ENCODE peak calls at places on chromosomes 16 and 17, in eight cellular contexts. One of them, this sample, is unnamed.

GRCh38 chr16:369866-370436 is 387 bp downstream of the MRPL28 start:
- DNase-seq in transverse colon: no peak
- DNase-seq in prostate gland: no peak
- DNase-seq in cardiac muscle cell: peak; percentile 43
- DNase-seq in GM23248: peak; percentile 54
- DNase-seq in Caco-2: no peak
- DNase-seq in fibroblast of lung: peak; percentile 23
- DNase-seq in SK-N-SH: peak; percentile 76
- DNase-seq in this sample: no peak

GRCh38 chr17:77324227-77324626 is 183.5 kb downstream of the SEC14L1 start:
- DNase-seq in prostate gland: no peak
- DNase-seq in Caco-2: no peak
- DNase-seq in GM23248: no peak
- DNase-seq in transverse colon: no peak
- DNase-seq in cardiac muscle cell: no peak
- DNase-seq in SK-N-SH: peak; percentile 24
- DNase-seq in fibroblast of lung: no peak
- DNase-seq in this sample: no peak

GRCh38 chr16:1706386-1707192 is 594 bp downstream of the MAPK8IP3 start:
- DNase-seq in transverse colon: no peak
- DNase-seq in fibroblast of lung: peak; percentile 40
- DNase-seq in GM23248: peak; percentile 73
- DNase-seq in prostate gland: no peak
- DNase-seq in Caco-2: no peak
- DNase-seq in SK-N-SH: peak; percentile 74
- DNase-seq in cardiac muscle cell: peak; percentile 43
- DNase-seq in this sample: peak; percentile 41

GRCh38 chr16:35492225-35492624 is 2032.8 kb downstream of the TP53TG3F start:
- DNase-seq in SK-N-SH: peak; percentile 87
- DNase-seq in cardiac muscle cell: no peak
- DNase-seq in fibroblast of lung: no peak
- DNase-seq in transverse colon: no peak
- DNase-seq in Caco-2: no peak
- DNase-seq in GM23248: no peak
- DNase-seq in prostate gland: no peak
- DNase-seq in this sample: no peak

GRCh38 chr16:4465977-4466779 is 8.2 kb downstream of the NMRAL1 start:
- DNase-seq in GM23248: no peak
- DNase-seq in SK-N-SH: no peak
- DNase-seq in prostate gland: no peak
- DNase-seq in fibroblast of lung: no peak
- DNase-seq in cardiac muscle cell: peak; percentile 27
- DNase-seq in transverse colon: peak; percentile 25
- DNase-seq in Caco-2: no peak
- DNase-seq in this sample: no peak

GRCh38 chr17:1229354-1229890 is 40.8 kb upstream of the BHLHA9 start:
- DNase-seq in SK-N-SH: peak; percentile 75
- DNase-seq in cardiac muscle cell: peak; percentile 13
- DNase-seq in transverse colon: peak; percentile 89
- DNase-seq in GM23248: peak; percentile 69
- DNase-seq in Caco-2: peak; percentile 71
- DNase-seq in prostate gland: no peak
- DNase-seq in fibroblast of lung: no peak
- DNase-seq in this sample: peak; percentile 62

GRCh38 chr16:76639685-76640289 is 362.6 kb downstream of the CNTNAP4 start:
- DNase-seq in SK-N-SH: peak; percentile 13
- DNase-seq in transverse colon: no peak
- DNase-seq in Caco-2: peak; percentile 70
- DNase-seq in cardiac muscle cell: peak; percentile 44
- DNase-seq in fibroblast of lung: peak; percentile 0
- DNase-seq in prostate gland: no peak
- DNase-seq in GM23248: peak; percentile 2
- DNase-seq in this sample: no peak

GRCh38 chr17:47301161-47301560 is 22.6 kb upstream of the EFCAB13 start:
- DNase-seq in cardiac muscle cell: no peak
- DNase-seq in SK-N-SH: no peak
- DNase-seq in Caco-2: no peak
- DNase-seq in transverse colon: no peak
- DNase-seq in prostate gland: no peak
- DNase-seq in fibroblast of lung: no peak
- DNase-seq in GM23248: no peak
- DNase-seq in this sample: no peak

GRCh38 chr16:79707867-79708266 is 107.3 kb upstream of the MAF start:
- DNase-seq in prostate gland: no peak
- DNase-seq in transverse colon: peak; percentile 46
- DNase-seq in GM23248: peak; percentile 9
- DNase-seq in SK-N-SH: no peak
- DNase-seq in cardiac muscle cell: peak; percentile 5
- DNase-seq in fibroblast of lung: peak; percentile 11
- DNase-seq in Caco-2: no peak
- DNase-seq in this sample: no peak

GRCh38 chr16:64196444-64196843 is 925.4 kb downstream of the CDH11 start:
- DNase-seq in transverse colon: no peak
- DNase-seq in prostate gland: no peak
- DNase-seq in Caco-2: no peak
- DNase-seq in GM23248: peak; percentile 35
- DNase-seq in SK-N-SH: no peak
- DNase-seq in fibroblast of lung: peak; percentile 78
- DNase-seq in cardiac muscle cell: peak; percentile 23
- DNase-seq in this sample: no peak

GRCh38 chr16:49499018-49499785 is 125.6 kb downstream of the C16orf78 start:
- DNase-seq in fibroblast of lung: no peak
- DNase-seq in SK-N-SH: no peak
- DNase-seq in transverse colon: no peak
- DNase-seq in Caco-2: no peak
- DNase-seq in cardiac muscle cell: no peak
- DNase-seq in GM23248: no peak
- DNase-seq in prostate gland: no peak
- DNase-seq in this sample: no peak

GRCh38 chr17:40611840-40612509 is 35.6 kb downstream of the SMARCE1 start:
- DNase-seq in prostate gland: no peak
- DNase-seq in fibroblast of lung: no peak
- DNase-seq in SK-N-SH: no peak
- DNase-seq in GM23248: no peak
- DNase-seq in transverse colon: no peak
- DNase-seq in Caco-2: no peak
- DNase-seq in cardiac muscle cell: peak; percentile 15
- DNase-seq in this sample: peak; percentile 36

GRCh38 chr17:4897785-4898184 is 1.6 kb upstream of the C17orf107 start:
- DNase-seq in prostate gland: no peak
- DNase-seq in cardiac muscle cell: no peak
- DNase-seq in transverse colon: no peak
- DNase-seq in Caco-2: no peak
- DNase-seq in SK-N-SH: no peak
- DNase-seq in fibroblast of lung: no peak
- DNase-seq in GM23248: no peak
- DNase-seq in this sample: no peak

GRCh38 chr16:89584768-89585549 is 9.4 kb downstream of the CPNE7 start:
- DNase-seq in cardiac muscle cell: no peak
- DNase-seq in Caco-2: no peak
- DNase-seq in SK-N-SH: peak; percentile 44
- DNase-seq in transverse colon: no peak
- DNase-seq in fibroblast of lung: peak; percentile 60
- DNase-seq in GM23248: no peak
- DNase-seq in prostate gland: no peak
- DNase-seq in this sample: no peak

GRCh38 chr17:35898283-35899070 is 18.3 kb upstream of the CCL5 start:
- DNase-seq in transverse colon: peak; percentile 40
- DNase-seq in GM23248: no peak
- DNase-seq in SK-N-SH: no peak
- DNase-seq in prostate gland: peak; percentile 56
- DNase-seq in Caco-2: no peak
- DNase-seq in cardiac muscle cell: peak; percentile 45
- DNase-seq in fibroblast of lung: no peak
- DNase-seq in this sample: no peak

GRCh38 chr16:4798456-4798855 is 3.3 kb downstream of the SMIM22 start:
- DNase-seq in Caco-2: no peak
- DNase-seq in fibroblast of lung: no peak
- DNase-seq in cardiac muscle cell: no peak
- DNase-seq in GM23248: no peak
- DNase-seq in prostate gland: no peak
- DNase-seq in transverse colon: no peak
- DNase-seq in SK-N-SH: no peak
- DNase-seq in this sample: no peak

GRCh38 chr17:2054262-2054739 is 602 bp upstream of the HIC1 start:
- DNase-seq in prostate gland: no peak
- DNase-seq in cardiac muscle cell: peak; percentile 70
- DNase-seq in SK-N-SH: peak; percentile 76
- DNase-seq in Caco-2: peak; percentile 60
- DNase-seq in fibroblast of lung: peak; percentile 80
- DNase-seq in transverse colon: no peak
- DNase-seq in GM23248: peak; percentile 70
- DNase-seq in this sample: peak; percentile 67

GRCh38 chr16:85751665-85752501 is 987 bp upstream of the C16orf74 start:
- DNase-seq in Caco-2: no peak
- DNase-seq in fibroblast of lung: no peak
- DNase-seq in cardiac muscle cell: no peak
- DNase-seq in prostate gland: no peak
- DNase-seq in GM23248: peak; percentile 24
- DNase-seq in transverse colon: no peak
- DNase-seq in SK-N-SH: no peak
- DNase-seq in this sample: no peak

GRCh38 chr17:31313982-31314787 is at the start of gene EVI2B:
- DNase-seq in cardiac muscle cell: peak; percentile 75
- DNase-seq in transverse colon: no peak
- DNase-seq in fibroblast of lung: peak; percentile 46
- DNase-seq in GM23248: peak; percentile 77
- DNase-seq in Caco-2: no peak
- DNase-seq in prostate gland: no peak
- DNase-seq in SK-N-SH: no peak
- DNase-seq in this sample: peak; percentile 69

GRCh38 chr16:69890891-69891282 is 60.2 kb upstream of the CLEC18A start:
- DNase-seq in cardiac muscle cell: no peak
- DNase-seq in SK-N-SH: no peak
- DNase-seq in Caco-2: no peak
- DNase-seq in fibroblast of lung: no peak
- DNase-seq in prostate gland: no peak
- DNase-seq in GM23248: no peak
- DNase-seq in transverse colon: peak; percentile 7
- DNase-seq in this sample: no peak

GRCh38 chr16:57299719-57300386 is 15.4 kb upstream of the PLLP start:
- DNase-seq in cardiac muscle cell: peak; percentile 95
- DNase-seq in prostate gland: peak; percentile 88
- DNase-seq in fibroblast of lung: peak; percentile 93
- DNase-seq in transverse colon: peak; percentile 90
- DNase-seq in GM23248: peak; percentile 94
- DNase-seq in Caco-2: peak; percentile 92
- DNase-seq in SK-N-SH: peak; percentile 78
- DNase-seq in this sample: peak; percentile 86

DNA sequence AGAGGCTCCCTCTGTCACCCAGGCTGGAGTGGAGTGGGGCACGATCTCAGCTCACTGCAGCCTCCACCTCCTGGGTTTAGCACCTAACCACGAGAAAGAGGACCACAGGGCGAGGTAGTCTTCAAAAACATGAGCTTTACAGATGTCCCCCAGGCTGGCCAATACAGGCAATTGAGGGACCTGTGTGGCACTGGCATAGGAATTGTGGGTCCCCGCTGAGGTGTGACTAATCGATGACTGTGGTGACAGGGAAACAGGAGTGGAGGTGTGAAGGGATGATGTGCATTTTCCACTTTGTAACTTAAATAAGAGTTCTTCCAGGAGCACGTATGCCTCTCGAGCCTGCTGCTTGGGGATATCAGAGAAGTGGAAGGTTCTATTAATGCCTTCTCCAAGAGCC is 12.6 kb upstream of the ARHGAP17 start:
- DNase-seq in transverse colon: no peak
- DNase-seq in Caco-2: no peak
- DNase-seq in GM23248: no peak
- DNase-seq in SK-N-SH: no peak
- DNase-seq in cardiac muscle cell: no peak
- DNase-seq in prostate gland: no peak
- DNase-seq in fibroblast of lung: no peak
- DNase-seq in this sample: no peak
- H3K9me3 ChIP-seq in transverse colon: no peaks in the 10 kb centered on the region
- H3K9me3 ChIP-seq in Caco-2: no peaks in the 10 kb centered on the region
- H3K9me3 ChIP-seq in GM23248: no peaks in the 10 kb centered on the region
- H3K9me3 ChIP-seq in SK-N-SH: no peaks in the 10 kb centered on the region
- H3K9me3 ChIP-seq in cardiac muscle cell: no peaks in the 10 kb centered on the region
- H3K9me3 ChIP-seq in prostate gland: no peaks in the 10 kb centered on the region
- H3K9me3 ChIP-seq in fibroblast of lung: no peaks in the 10 kb centered on the region
- H3K9me3 ChIP-seq in this sample: no peaks in the 10 kb centered on the region

DNA sequence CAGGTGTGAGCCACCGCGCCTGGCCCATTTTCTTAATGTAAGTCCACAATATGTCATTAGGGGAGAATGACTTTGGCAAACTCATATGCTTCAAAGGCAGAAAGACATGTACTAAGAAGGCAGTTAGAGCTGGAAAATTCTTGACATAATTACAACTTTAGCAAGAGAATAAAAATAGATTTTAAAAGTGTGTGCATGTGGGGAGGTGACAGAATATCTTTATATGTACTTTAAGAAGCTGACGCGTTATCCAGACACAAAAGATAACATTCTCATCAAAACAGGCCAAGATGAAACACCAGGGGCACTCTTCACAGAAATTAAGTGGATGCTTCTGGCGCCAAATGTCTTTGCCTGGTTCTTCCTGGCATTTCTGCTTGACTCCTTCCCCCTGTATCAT is 28.2 kb downstream of the GJC1 start:
- DNase-seq in fibroblast of lung: no peak
- DNase-seq in transverse colon: no peak
- DNase-seq in Caco-2: no peak
- DNase-seq in GM23248: no peak
- DNase-seq in SK-N-SH: no peak
- DNase-seq in cardiac muscle cell: no peak
- DNase-seq in prostate gland: no peak
- DNase-seq in this sample: no peak
- H3K36me3 ChIP-seq in fibroblast of lung: peaks cover 8% of the 10 kb centered on the region
- H3K36me3 ChIP-seq in transverse colon: no peaks in the 10 kb centered on the region
- H3K36me3 ChIP-seq in Caco-2: peaks cover 2% of the 10 kb centered on the region
- H3K36me3 ChIP-seq in GM23248: peaks cover 31% of the 10 kb centered on the region
- H3K36me3 ChIP-seq in SK-N-SH: peaks cover 88% of the 10 kb centered on the region
- H3K36me3 ChIP-seq in cardiac muscle cell: peaks cover 27% of the 10 kb centered on the region
- H3K36me3 ChIP-seq in prostate gland: no peaks in the 10 kb centered on the region
- H3K36me3 ChIP-seq in this sample: no peaks in the 10 kb centered on the region

GRCh38 chr17:22503322-22503899 is 811.1 kb downstream of the KCNJ18 start:
- DNase-seq in SK-N-SH: no peak
- DNase-seq in Caco-2: no peak
- DNase-seq in GM23248: no peak
- DNase-seq in prostate gland: no peak
- DNase-seq in transverse colon: no peak
- DNase-seq in fibroblast of lung: no peak
- DNase-seq in cardiac muscle cell: no peak
- DNase-seq in this sample: no peak
- H3K9me3 ChIP-seq in SK-N-SH: no peaks in the 10 kb centered on the region
- H3K9me3 ChIP-seq in Caco-2: no peaks in the 10 kb centered on the region
- H3K9me3 ChIP-seq in GM23248: no peaks in the 10 kb centered on the region
- H3K9me3 ChIP-seq in prostate gland: no peaks in the 10 kb centered on the region
- H3K9me3 ChIP-seq in transverse colon: no peaks in the 10 kb centered on the region
- H3K9me3 ChIP-seq in fibroblast of lung: no peaks in the 10 kb centered on the region
- H3K9me3 ChIP-seq in cardiac muscle cell: no peaks in the 10 kb centered on the region
- H3K9me3 ChIP-seq in this sample: no peaks in the 10 kb centered on the region

DNA sequence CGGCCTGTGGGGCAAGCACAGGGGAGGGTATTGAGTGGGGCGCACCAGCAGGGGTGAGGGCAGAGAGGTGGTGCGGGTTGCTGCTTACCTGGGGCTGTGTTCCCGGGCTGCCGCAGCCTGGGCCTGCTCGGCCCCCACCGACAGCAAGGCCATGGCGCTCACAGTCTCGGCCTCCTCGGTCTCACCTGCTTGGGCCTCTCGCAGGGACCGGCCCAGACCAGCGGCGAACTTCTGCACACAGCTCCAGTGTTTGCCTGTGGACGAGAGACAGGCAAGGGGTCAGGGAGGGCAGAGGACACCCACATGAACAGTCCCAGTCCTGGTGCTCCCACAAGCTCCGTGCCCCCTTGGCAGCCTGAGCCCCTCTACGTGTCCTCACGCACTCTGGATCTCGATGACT is 7.9 kb downstream of the G6PC3 start:
- DNase-seq in cardiac muscle cell: no peak
- DNase-seq in transverse colon: no peak
- DNase-seq in SK-N-SH: no peak
- DNase-seq in fibroblast of lung: no peak
- DNase-seq in Caco-2: no peak
- DNase-seq in prostate gland: no peak
- DNase-seq in GM23248: no peak
- DNase-seq in this sample: no peak
- H3K36me3 ChIP-seq in cardiac muscle cell: peaks cover 42% of the 10 kb centered on the region
- H3K36me3 ChIP-seq in transverse colon: no peaks in the 10 kb centered on the region
- H3K36me3 ChIP-seq in SK-N-SH: peaks cover 16% of the 10 kb centered on the region
- H3K36me3 ChIP-seq in fibroblast of lung: peaks cover 40% of the 10 kb centered on the region
- H3K36me3 ChIP-seq in Caco-2: peaks cover 4% of the 10 kb centered on the region
- H3K36me3 ChIP-seq in prostate gland: no peaks in the 10 kb centered on the region
- H3K36me3 ChIP-seq in GM23248: peaks cover 4% of the 10 kb centered on the region
- H3K36me3 ChIP-seq in this sample: peaks cover 84% of the 10 kb centered on the region

This sample was measured in naive thymus-derived CD4-positive, alpha-beta T cell.